ENCODE peak calls at places on chromosome 11, in five cellular contexts. L is H9, B is neuronal stem cell, Q is trophoblast cell, U is H1. E is an unnamed sample.

GRCh38 chr11:74520316-74520715 is 26.8 kb upstream of the LIPT2 start:
- DNase-seq in B (no peak), U (no peak), Q (peak; percentile 21), L (no peak), E (no peak)

GRCh38 chr11:110077866-110078325 is 15.3 kb upstream of the ZC3H12C start:
- DNase-seq in Q (no peak), B (no peak), U (no peak), L (no peak), E (peak; percentile 82)

GRCh38 chr11:132095230-132096165 is 725.1 kb downstream of the NTM start:
- DNase-seq in L (no peak), B (no peak), Q (no peak), U (no peak), E (no peak)

GRCh38 chr11:103927535-103927934 is 108.9 kb upstream of the DDI1 start:
- DNase-seq in B (no peak), U (no peak), Q (no peak), L (no peak), E (no peak)

GRCh38 chr11:73577496-73577917 is 20.4 kb downstream of the FAM168A start:
- DNase-seq in B (no peak), U (no peak), Q (no peak), L (no peak), E (no peak)

GRCh38 chr11:75351541-75352416 is at the start of gene ARRB1:
- DNase-seq in L (peak; percentile 88), U (no peak), Q (no peak), B (peak; percentile 48), E (peak; percentile 78)

GRCh38 chr11:86747801-86748200 is 52.5 kb upstream of the PRSS23 start:
- DNase-seq in Q (peak; percentile 77), U (no peak), B (no peak), L (no peak), E (no peak)

GRCh38 chr11:28625532-28625931 is 517.3 kb downstream of the METTL15 start:
- DNase-seq in Q (no peak), B (no peak), U (no peak), L (no peak), E (no peak)

GRCh38 chr11:71189768-71190315 is 62.5 kb downstream of the SHANK2 start:
- DNase-seq in U (no peak), Q (no peak), L (no peak), B (no peak), E (no peak)

GRCh38 chr11:134529212-134530096 is 117.4 kb upstream of the B3GAT1 start:
- DNase-seq in Q (no peak), B (no peak), L (peak; percentile 28), U (no peak), E (no peak)

GRCh38 chr11:109785714-109786113 is 307.5 kb upstream of the ZC3H12C start:
- DNase-seq in Q (no peak), U (no peak), B (no peak), L (no peak), E (no peak)

GRCh38 chr11:43503417-43503816 is 144.7 kb downstream of the TTC17 start:
- DNase-seq in B (no peak), U (no peak), L (no peak), Q (no peak), E (no peak)

GRCh38 chr11:32161293-32161692 is 70.4 kb downstream of the RCN1 start:
- DNase-seq in Q (no peak), L (no peak), B (no peak), U (no peak), E (no peak)

GRCh38 chr11:69770525-69770924 is 4.6 kb downstream of the FGF4 start:
- DNase-seq in B (no peak), U (no peak), L (no peak), Q (no peak), E (no peak)

GRCh38 chr11:73508243-73509176 is 89.4 kb downstream of the FAM168A start:
- DNase-seq in U (no peak), B (no peak), Q (no peak), L (no peak), E (no peak)

GRCh38 chr11:96228472-96228871 is 114.5 kb downstream of the MAML2 start:
- DNase-seq in L (no peak), U (no peak), B (no peak), Q (peak; percentile 78), E (peak; percentile 95)

GRCh38 chr11:27722117-27722844 is 22.0 kb upstream of the BDNF start:
- DNase-seq in Q (no peak), U (no peak), B (peak; percentile 36), L (peak; percentile 69), E (peak; percentile 75)

GRCh38 chr11:69151811-69152210 is 3.9 kb upstream of the SMIM38 start:
- DNase-seq in B (no peak), Q (no peak), U (no peak), L (peak; percentile 51), E (no peak)

GRCh38 chr11:1305558-1306056 is 3.8 kb downstream of the TOLLIP start:
- DNase-seq in L (peak; percentile 24), B (no peak), Q (no peak), U (no peak), E (no peak)

GRCh38 chr11:114026355-114026754 is 33.2 kb upstream of the ZBTB16 start:
- DNase-seq in U (peak; percentile 10), Q (no peak), L (peak; percentile 62), B (no peak), E (peak; percentile 45)

GRCh38 chr11:22787565-22788162 is 41.9 kb downstream of the SVIP start:
- DNase-seq in B (peak; percentile 23), Q (peak; percentile 4), L (no peak), U (no peak), E (peak; percentile 37)

GRCh38 chr11:70605846-70606245 is 207.5 kb downstream of the CTTN start:
- DNase-seq in Q (no peak), U (no peak), L (no peak), B (no peak), E (no peak)

GRCh38 chr11:58394195-58394594 is 12.5 kb downstream of the OR5B3 start:
- DNase-seq in L (no peak), B (no peak), U (no peak), Q (peak; percentile 59), E (peak; percentile 8)

GRCh38 chr11:119361056-119361787 is 14.7 kb upstream of the MFRP start:
- DNase-seq in Q (peak; percentile 97), L (peak; percentile 82), B (peak; percentile 62), U (no peak), E (peak; percentile 87)

GRCh38 chr11:112656772-112657428 is 304.3 kb upstream of the NCAM1 start:
- DNase-seq in L (no peak), U (no peak), B (no peak), Q (peak; percentile 69), E (no peak)

GRCh38 chr11:2464451-2465165 is 19.8 kb downstream of the KCNQ1 start:
- DNase-seq in Q (no peak), B (no peak), U (no peak), L (no peak), E (no peak)

GRCh38 chr11:113901141-113901540 is 3.5 kb upstream of the HTR3B start:
- DNase-seq in B (no peak), L (no peak), Q (no peak), U (no peak), E (no peak)

GRCh38 chr11:124329787-124330478 is 9.9 kb upstream of the OR8D2 start:
- DNase-seq in L (no peak), B (no peak), Q (no peak), U (no peak), E (peak; percentile 28)

GRCh38 chr11:92227233-92227593 is 2.6 kb downstream of the FAT3 start:
- DNase-seq in U (no peak), B (peak; percentile 59), Q (no peak), L (peak; percentile 44), E (no peak)

GRCh38 chr11:123150882-123151281 is 44.2 kb downstream of the CLMP start:
- DNase-seq in Q (no peak), U (no peak), B (no peak), L (no peak), E (no peak)

GRCh38 chr11:28176231-28176853 is 68.2 kb downstream of the METTL15 start:
- DNase-seq in L (no peak), Q (no peak), B (no peak), U (no peak), E (no peak)

DNA sequence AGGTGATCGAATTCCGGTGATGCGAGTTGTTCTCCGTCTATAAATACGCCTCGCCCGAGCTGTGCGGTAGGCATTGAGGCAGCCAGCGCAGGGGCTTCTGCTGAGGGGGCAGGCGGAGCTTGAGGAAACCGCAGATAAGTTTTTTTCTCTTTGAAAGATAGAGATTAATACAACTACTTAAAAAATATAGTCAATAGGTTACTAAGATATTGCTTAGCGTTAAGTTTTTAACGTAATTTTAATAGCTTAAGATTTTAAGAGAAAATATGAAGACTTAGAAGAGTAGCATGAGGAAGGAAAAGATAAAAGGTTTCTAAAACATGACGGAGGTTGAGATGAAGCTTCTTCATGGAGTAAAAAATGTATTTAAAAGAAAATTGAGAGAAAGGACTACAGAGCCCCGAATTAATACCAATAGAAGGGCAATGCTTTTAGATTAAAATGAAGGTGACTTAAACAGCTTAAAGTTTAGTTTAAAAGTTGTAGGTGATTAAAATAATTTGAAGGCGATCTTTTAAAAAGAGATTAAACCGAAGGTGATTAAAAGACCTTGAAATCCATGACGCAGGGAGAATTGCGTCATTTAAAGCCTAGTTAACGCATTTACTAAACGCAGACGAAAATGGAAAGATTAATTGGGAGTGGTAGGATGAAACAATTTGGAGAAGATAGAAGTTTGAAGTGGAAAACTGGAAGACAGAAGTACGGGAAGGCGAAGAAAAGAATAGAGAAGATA is at the start of gene MALAT1:
- DNase-seq in B (peak; percentile 95), U (no peak), L (peak; percentile 83), Q (peak; percentile 85), E (peak; percentile 97)
- H3K4ac ChIP-seq in B (peak within 1 kb of the TSS; percentile 8), U (peak within 1 kb of the TSS; percentile 97), L (peak within 1 kb of the TSS; percentile 75), Q (peak within 1 kb of the TSS; percentile 90), E (peak within 1 kb of the TSS; percentile 99)

GRCh38 chr11:102109896-102110760 is at the start of gene YAP1:
- DNase-seq in Q (peak; percentile 93), U (peak; percentile 57), B (peak; percentile 94), L (peak; percentile 91), E (peak; percentile 96)
- H2AK5ac ChIP-seq in Q (peak within 1 kb of the TSS; percentile 77), U (no peak within 1 kb of the TSS), B (peak within 1 kb of the TSS; percentile 92), L (no peak within 1 kb of the TSS), E (peak within 1 kb of the TSS; percentile 80)

DNA sequence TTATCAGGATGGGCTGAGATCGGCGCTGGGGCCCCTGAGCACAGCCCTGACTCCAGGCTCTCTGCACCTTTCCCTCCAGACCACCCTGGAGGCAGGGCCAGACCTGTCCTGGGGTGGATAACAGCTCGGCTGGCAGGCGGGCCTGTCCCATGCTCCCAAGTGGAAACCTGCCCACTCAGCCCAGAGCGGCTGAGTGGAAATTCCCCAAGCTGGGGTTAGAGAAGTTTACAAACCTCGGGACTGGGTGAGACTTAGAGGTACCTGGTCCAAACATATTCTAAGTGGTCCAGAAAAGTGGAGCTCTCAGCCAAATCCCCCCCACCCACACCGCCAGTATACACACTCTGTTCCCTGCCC is 4.8 kb upstream of the FXYD2 start:
- DNase-seq in Q (no peak), B (no peak), L (peak; percentile 17), U (no peak), E (no peak)
- H2BK12ac ChIP-seq in Q (no peak overlapping the region), B (no peak overlapping the region), L (no peak overlapping the region), U (no peak overlapping the region), E (peak overlapping the region; percentile 76)

GRCh38 chr11:115475564-115475963 is 28.7 kb downstream of the CADM1 start:
- DNase-seq in B (no peak), L (no peak), U (no peak), Q (no peak), E (no peak)

GRCh38 chr11:115477410-115477809 is 26.8 kb downstream of the CADM1 start:
- DNase-seq in U (no peak), Q (no peak), L (no peak), B (no peak), E (no peak)

GRCh38 chr11:115481528-115481927 is 22.7 kb downstream of the CADM1 start:
- DNase-seq in B (no peak), Q (no peak), U (no peak), L (no peak), E (no peak)

GRCh38 chr11:115476463-115477286 is 27.5 kb downstream of the CADM1 start:
- DNase-seq in U (no peak), L (no peak), B (no peak), Q (no peak), E (no peak)

GRCh38 chr11:115480611-115481010 is 23.6 kb downstream of the CADM1 start:
- DNase-seq in Q (no peak), U (no peak), L (no peak), B (no peak), E (no peak)
- H3K4ac ChIP-seq in Q (no peak overlapping the region), U (no peak overlapping the region), L (no peak overlapping the region), B (no peak overlapping the region), E (no peak overlapping the region)